ENCODE peak calls at places on chromosomes 5 and 9, in eight cellular contexts. W is ascending aorta, K is aorta, U is OCI-LY7, G is cardiac fibroblast, V is heart left ventricle, O is endothelial cell of umbilical vein, J is neuronal stem cell. Z is an unnamed sample.

GRCh38 chr5:142683885-142684505 is 1.9 kb downstream of the FGF1 start:
- DNase-seq in W (no peak), O (no peak), K (no peak), J (no peak), G (no peak), U (no peak), V (no peak), Z (no peak)

GRCh38 chr5:111461261-111461671 is 51.1 kb downstream of the STARD4 start:
- DNase-seq in V (no peak), W (no peak), O (no peak), K (no peak), J (peak), G (no peak), U (peak), Z (no peak)

GRCh38 chr5:106127341-106127781 is 1543.4 kb downstream of the EFNA5 start:
- DNase-seq in J (no peak), W (no peak), V (no peak), O (no peak), U (no peak), K (no peak), G (no peak), Z (peak)

GRCh38 chr9:137349471-137350033 is 47.5 kb upstream of the NRARP start:
- DNase-seq in K (no peak), J (no peak), U (no peak), V (no peak), W (no peak), G (no peak), O (no peak), Z (no peak)

GRCh38 chr9:96604005-96604320 is 15.7 kb downstream of the CDC14B start:
- DNase-seq in W (no peak), U (no peak), K (no peak), O (no peak), J (no peak), V (no peak), G (no peak), Z (no peak)

GRCh38 chr9:114507726-114508125 is 2.5 kb upstream of the WHRN start:
- DNase-seq in K (no peak), O (peak), J (peak), W (no peak), U (peak), V (no peak), G (peak), Z (no peak)

GRCh38 chr9:69621735-69622460 is 50.3 kb downstream of the APBA1 start:
- DNase-seq in U (no peak), J (no peak), V (no peak), G (no peak), W (no peak), K (no peak), O (no peak), Z (no peak)

GRCh38 chr5:60125636-60126035 is 232.1 kb upstream of the PDE4D start:
- DNase-seq in V (no peak), G (no peak), O (no peak), U (no peak), W (no peak), J (no peak), K (no peak), Z (no peak)

GRCh38 chr5:142841511-142842255 is 71.5 kb downstream of the ARHGAP26 start:
- DNase-seq in J (peak), W (peak), G (peak), K (peak), U (no peak), O (no peak), V (peak), Z (no peak)

GRCh38 chr9:100070642-100071041 is 28.2 kb downstream of the ERP44 start:
- DNase-seq in U (no peak), G (no peak), O (no peak), V (no peak), W (no peak), K (no peak), J (no peak), Z (no peak)

GRCh38 chr9:121196389-121196788 is 5.3 kb downstream of the RAB14 start:
- DNase-seq in W (no peak), O (no peak), G (no peak), U (no peak), J (no peak), K (no peak), V (no peak), Z (no peak)

GRCh38 chr9:88578486-88579362 is 43.7 kb downstream of the NXNL2 start:
- DNase-seq in G (peak), K (peak), W (no peak), J (peak), U (peak), O (peak), V (peak), Z (no peak)

GRCh38 chr5:119943148-119943547 is 313.8 kb downstream of the FAM170A start:
- DNase-seq in W (no peak), G (peak), K (no peak), J (no peak), V (no peak), U (no peak), O (peak), Z (no peak)

GRCh38 chr5:179459771-179460170 is 90.6 kb upstream of the RUFY1 start:
- DNase-seq in U (no peak), V (no peak), J (no peak), G (no peak), O (no peak), W (no peak), K (no peak), Z (no peak)

GRCh38 chr5:124371121-124371706 is 375.2 kb downstream of the ZNF608 start:
- DNase-seq in O (no peak), G (peak), V (no peak), J (no peak), K (peak), U (no peak), W (no peak), Z (no peak)

GRCh38 chr9:16387382-16387781 is 483.1 kb downstream of the BNC2 start:
- DNase-seq in U (no peak), J (no peak), K (no peak), O (no peak), G (peak), V (no peak), W (no peak), Z (no peak)

GRCh38 chr5:100749771-100750284 is 153.3 kb downstream of the ST8SIA4 start:
- DNase-seq in O (no peak), V (no peak), K (no peak), W (no peak), U (no peak), J (no peak), G (no peak), Z (no peak)

GRCh38 chr9:23438299-23438907 is 387.6 kb downstream of the ELAVL2 start:
- DNase-seq in K (no peak), V (no peak), O (no peak), G (no peak), U (no peak), J (no peak), W (no peak), Z (no peak)

GRCh38 chr9:99096409-99096808 is 8.5 kb upstream of the TGFBR1 start:
- DNase-seq in K (no peak), V (no peak), W (no peak), J (peak), G (no peak), U (no peak), O (no peak), Z (no peak)

GRCh38 chr9:69771775-69772418 is 12.1 kb upstream of the PTAR1 start:
- DNase-seq in K (no peak), O (no peak), U (no peak), G (peak), V (no peak), J (no peak), W (no peak), Z (peak)

GRCh38 chr9:96554801-96555566 is 64.7 kb downstream of the CDC14B start:
- DNase-seq in G (peak), K (no peak), J (no peak), W (no peak), U (no peak), V (no peak), O (no peak), Z (no peak)

GRCh38 chr5:35785601-35786085 is 71.0 kb upstream of the IL7R start:
- DNase-seq in V (no peak), K (no peak), G (no peak), W (no peak), O (no peak), J (no peak), U (no peak), Z (no peak)

GRCh38 chr5:123094227-123094918 is 5.3 kb downstream of the PRDM6 start:
- DNase-seq in J (no peak), V (no peak), G (no peak), K (no peak), U (no peak), W (no peak), O (no peak), Z (no peak)

GRCh38 chr5:159096555-159097460 is 2.9 kb downstream of the EBF1 start:
- DNase-seq in G (peak), U (peak), V (no peak), J (peak), O (no peak), W (no peak), K (peak), Z (no peak)

GRCh38 chr5:159099049-159099760 is 511 bp downstream of the EBF1 start:
- DNase-seq in O (peak), V (no peak), K (peak), U (peak), G (peak), W (no peak), J (peak), Z (no peak)

GRCh38 chr5:159095882-159096554 is 3.7 kb downstream of the EBF1 start:
- DNase-seq in O (no peak), U (no peak), W (no peak), G (peak), J (no peak), K (peak), V (no peak), Z (no peak)

GRCh38 chr5:159098285-159099048 is 1.2 kb downstream of the EBF1 start:
- DNase-seq in U (peak), O (no peak), K (peak), V (no peak), W (no peak), G (no peak), J (no peak), Z (no peak)

GRCh38 chr5:159097461-159098284 is 2.0 kb downstream of the EBF1 start:
- DNase-seq in W (no peak), U (peak), G (peak), J (peak), V (peak), O (no peak), K (peak), Z (no peak)
- H3K4me3 ChIP-seq in W (peak), U (peak), G (peak), J (peak), V (peak), O (peak), K (peak), Z (no peak)

GRCh38 chr5:177493795-177494355 is 3.5 kb downstream of the PDLIM7 start:
- DNase-seq in W (no peak), K (no peak), U (no peak), V (no peak), G (no peak), O (no peak), J (no peak), Z (no peak)
- H3K4me3 ChIP-seq in W (peak), K (no peak), U (no peak), V (no peak), G (peak), O (peak), J (no peak), Z (peak)

GRCh38 chr9:33341182-33341581 is 50.9 kb downstream of the NFX1 start:
- DNase-seq in K (no peak), W (no peak), U (no peak), V (no peak), O (no peak), G (no peak), J (no peak), Z (no peak)
- H3K4me3 ChIP-seq in K (no peak), W (no peak), U (no peak), V (no peak), O (no peak), G (no peak), J (no peak), Z (no peak)

GRCh38 chr5:133265720-133266575 is 214.1 kb downstream of the HSPA4 start:
- DNase-seq in V (no peak), W (no peak), K (no peak), U (no peak), J (no peak), G (no peak), O (peak), Z (no peak)
- H3K4me3 ChIP-seq in V (no peak), W (no peak), K (no peak), U (no peak), J (no peak), G (no peak), O (no peak), Z (no peak)

GRCh38 chr5:32504923-32505596 is 60.5 kb upstream of the ZFR start:
- DNase-seq in W (no peak), K (peak), O (peak), G (peak), U (no peak), J (no peak), V (peak), Z (no peak)
- H3K4me3 ChIP-seq in W (no peak), K (no peak), O (no peak), G (no peak), U (no peak), J (peak), V (no peak), Z (no peak)

GRCh38 chr5:168290902-168291280 is 554 bp upstream of the WWC1 start:
- DNase-seq in U (no peak), J (no peak), O (no peak), G (no peak), V (no peak), K (no peak), W (no peak), Z (no peak)

GRCh38 chr5:168291281-168291960 is at the start of gene WWC1:
- DNase-seq in W (no peak), K (no peak), O (no peak), G (no peak), U (no peak), J (no peak), V (no peak), Z (no peak)

GRCh38 chr5:168287362-168287761 is 4.1 kb upstream of the WWC1 start:
- DNase-seq in O (no peak), G (no peak), W (no peak), V (no peak), J (no peak), U (no peak), K (no peak), Z (no peak)

GRCh38 chr5:168286386-168286785 is 5.1 kb upstream of the WWC1 start:
- DNase-seq in J (no peak), U (no peak), G (no peak), K (no peak), V (no peak), W (no peak), O (no peak), Z (no peak)

DNA sequence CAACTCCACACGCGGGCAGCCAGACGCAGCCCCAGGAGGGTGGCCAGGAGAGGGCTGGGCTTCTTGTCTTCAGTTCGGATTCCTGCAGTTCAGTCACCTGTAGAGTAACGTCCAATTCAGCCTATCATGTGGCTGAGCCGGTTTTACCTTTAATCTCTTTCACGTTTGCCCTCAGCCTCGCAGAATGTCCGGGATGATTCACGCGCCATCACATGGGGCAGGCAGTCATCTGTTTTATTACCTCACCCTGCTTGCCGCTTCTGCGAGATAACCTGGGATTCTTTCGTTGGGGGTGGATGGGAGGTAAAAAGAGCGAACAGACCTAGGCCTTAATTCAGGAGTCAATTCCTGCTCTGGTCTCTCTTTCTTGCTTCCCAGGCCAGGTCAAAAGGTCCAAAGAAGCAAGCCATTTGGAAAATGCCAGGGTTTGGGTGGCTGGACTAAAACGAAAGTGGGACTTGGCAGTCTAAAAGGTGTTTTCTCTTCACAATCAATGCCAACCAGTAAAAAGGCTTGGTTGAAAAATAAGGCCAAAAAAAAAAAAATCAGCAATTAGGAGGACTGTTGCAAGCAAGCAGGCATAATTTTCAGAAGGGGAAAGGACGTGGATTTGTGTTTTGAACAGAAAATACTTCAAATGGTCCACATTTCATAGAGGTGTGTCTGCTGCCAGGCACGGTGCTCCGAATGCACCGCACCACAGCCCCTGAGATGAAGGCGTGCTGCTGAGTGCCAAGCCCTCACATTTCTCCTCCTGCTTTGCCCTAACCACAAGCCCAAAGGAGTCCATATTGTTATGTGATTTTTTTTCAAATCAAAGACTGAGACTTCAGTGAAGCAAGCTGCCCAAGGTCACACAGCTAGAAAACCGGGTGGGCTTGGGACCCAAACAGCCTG is 2.8 kb upstream of the WWC1 start:
- DNase-seq in K (no peak), W (no peak), J (no peak), O (no peak), G (no peak), V (no peak), U (no peak), Z (peak)
- H3K4me3 ChIP-seq in K (no peak), W (no peak), J (no peak), O (no peak), G (no peak), V (no peak), U (no peak), Z (peak)

GRCh38 chr5:174723315-174723978 is 935 bp upstream of the MSX2 start:
- DNase-seq in V (no peak), O (no peak), U (no peak), W (no peak), J (no peak), K (no peak), G (no peak), Z (no peak)
- H3K4me3 ChIP-seq in V (peak), O (no peak), U (no peak), W (no peak), J (no peak), K (peak), G (no peak), Z (peak)

GRCh38 chr9:13244190-13244589 is 35.3 kb downstream of the MPDZ start:
- DNase-seq in V (no peak), U (no peak), J (no peak), W (no peak), G (no peak), O (no peak), K (no peak), Z (no peak)
- H3K4me3 ChIP-seq in V (no peak), U (no peak), J (no peak), W (no peak), G (no peak), O (no peak), K (no peak), Z (no peak)

GRCh38 chr9:109117856-109118801 is 1.6 kb downstream of the TMEM245 start:
- DNase-seq in J (no peak), U (peak), W (no peak), K (no peak), V (no peak), O (peak), G (peak), Z (peak)

GRCh38 chr9:109119439-109120203 is at the start of gene TMEM245:
- DNase-seq in O (peak), V (peak), K (peak), W (peak), J (peak), G (peak), U (peak), Z (peak)

GRCh38 chr9:109121218-109121796 is 1.6 kb upstream of the TMEM245 start:
- DNase-seq in U (no peak), V (no peak), W (no peak), G (no peak), O (no peak), J (no peak), K (no peak), Z (no peak)

GRCh38 chr9:109118802-109119438 is 827 bp downstream of the TMEM245 start:
- DNase-seq in W (no peak), K (no peak), V (no peak), U (no peak), O (peak), G (peak), J (peak), Z (no peak)

DNA sequence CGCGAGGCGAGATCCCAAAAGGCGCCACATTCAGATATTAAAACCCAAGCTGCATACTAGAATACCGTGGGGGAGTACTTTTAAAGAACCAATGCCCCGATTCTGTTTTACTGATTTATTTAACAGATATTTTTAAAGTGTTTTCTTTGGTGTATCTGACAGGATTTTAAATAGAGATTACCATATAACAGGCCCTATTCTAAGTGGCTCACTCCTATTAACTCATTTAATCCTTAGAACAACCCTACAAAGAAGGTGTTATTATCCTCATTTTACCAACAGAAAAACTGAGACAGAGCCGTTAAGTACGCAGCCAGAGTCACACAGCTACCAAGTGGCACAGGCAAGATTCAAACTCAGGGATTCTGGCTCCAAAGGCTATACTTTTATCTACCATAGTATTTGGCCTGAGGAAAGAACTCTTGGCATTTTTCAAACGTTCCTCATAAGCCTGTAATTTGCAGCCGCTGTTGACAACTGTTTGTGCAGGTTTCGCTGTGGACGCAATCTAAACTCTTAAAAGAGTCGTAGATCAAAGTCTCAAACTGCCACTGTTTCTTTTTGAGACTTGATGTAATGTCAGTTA is 550 bp upstream of the TMEM245 start:
- DNase-seq in W (no peak), V (no peak), U (no peak), K (no peak), O (no peak), G (no peak), J (no peak), Z (no peak)
- H3K4me3 ChIP-seq in W (no peak), V (peak), U (peak), K (no peak), O (peak), G (no peak), J (peak), Z (peak)